ENCODE peak calls at places on chromosomes 13 and 19, in ten cellular contexts. X is NB4, H is WTC11, W is HCT116, L is SK-N-SH, S is endothelial cell of umbilical vein, G is GM12878, C is H1, B is K562, U is HepG2. N is an unnamed sample.

GRCh38 chr19:2235396-2236284 is 489 bp downstream of the PLEKHJ1 start:
- DNase-seq in H (no peak), G (no peak), L (peak; percentile 58), X (peak; percentile 28), W (no peak), S (no peak), U (peak; percentile 85), B (no peak), C (no peak), N (no peak)

GRCh38 chr13:51955841-51956603 is 55.2 kb downstream of the ATP7B start:
- DNase-seq in X (no peak), L (no peak), C (no peak), G (no peak), B (peak; percentile 29), H (no peak), S (no peak), W (no peak), U (no peak), N (no peak)

GRCh38 chr19:7606289-7606688 is 10.6 kb downstream of the CAMSAP3 start:
- DNase-seq in G (no peak), C (no peak), B (no peak), L (no peak), U (no peak), S (no peak), H (no peak), W (no peak), X (no peak), N (no peak)

GRCh38 chr13:39347926-39348901 is 254.8 kb downstream of the LHFPL6 start:
- DNase-seq in S (no peak), X (no peak), G (no peak), W (no peak), L (no peak), H (peak; percentile 40), B (no peak), C (peak; percentile 29), U (no peak), N (no peak)

GRCh38 chr19:48210005-48210404 is 39.5 kb downstream of the ZSWIM9 start:
- DNase-seq in U (no peak), C (no peak), X (no peak), S (peak; percentile 32), W (no peak), G (no peak), B (no peak), L (no peak), H (no peak), N (no peak)

GRCh38 chr13:57716295-57716694 is 84.8 kb downstream of the PCDH17 start:
- DNase-seq in L (no peak), G (no peak), C (no peak), B (no peak), W (no peak), U (peak; percentile 2), S (no peak), X (peak; percentile 2), H (peak; percentile 32), N (no peak)

GRCh38 chr19:41705393-41706174 is 2.8 kb upstream of the CEACAM5 start:
- DNase-seq in L (no peak), S (peak; percentile 17), U (no peak), B (peak; percentile 41), C (no peak), G (no peak), H (peak; percentile 77), W (no peak), X (peak; percentile 36), N (peak; percentile 53)

GRCh38 chr19:13859361-13859880 is 17.5 kb upstream of the NANOS3 start:
- DNase-seq in C (no peak), W (no peak), B (no peak), L (peak; percentile 38), U (no peak), G (no peak), S (peak; percentile 64), X (peak; percentile 46), H (no peak), N (peak; percentile 76)

DNA sequence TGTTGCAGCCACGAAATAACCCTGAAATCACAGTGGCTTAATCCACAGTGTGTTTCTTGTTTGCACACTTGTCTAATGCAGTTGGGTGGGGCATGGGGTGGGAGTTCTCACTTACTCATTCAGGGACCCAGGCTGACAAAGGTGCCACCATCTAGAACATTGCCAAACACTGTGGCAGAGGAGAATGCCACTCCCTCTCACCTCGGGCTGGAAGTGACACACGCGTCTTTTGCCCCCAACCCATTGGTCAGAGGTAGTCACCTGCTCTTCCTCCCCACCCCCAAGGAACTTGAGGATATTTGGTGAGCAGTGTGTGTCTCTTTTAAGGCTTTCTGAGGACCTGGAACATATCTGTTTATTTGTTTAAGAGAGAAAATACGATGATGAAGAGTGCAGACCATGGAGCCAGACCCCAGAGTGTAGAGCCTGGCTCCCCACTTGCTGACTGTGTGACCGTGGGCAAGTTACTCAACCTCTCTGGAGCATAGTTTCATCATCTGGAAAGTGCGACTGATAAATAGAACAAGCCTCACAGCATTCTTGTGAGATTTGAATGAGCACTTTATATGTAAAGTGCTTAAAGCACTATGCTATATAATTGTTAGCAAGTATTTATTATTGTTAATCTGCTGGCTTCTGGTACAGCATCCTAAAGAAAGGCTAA is 17.4 kb downstream of the GPR183 start:
- DNase-seq in U (no peak), W (no peak), G (no peak), X (no peak), L (no peak), B (no peak), S (no peak), H (no peak), C (no peak), N (no peak)
- TF ChIP-seq MAX in U (no peak), W (no peak), G (no peak), X (no peak), L (no peak), B (no peak), S (no peak), H (no peak), C (no peak), N (no peak)

DNA sequence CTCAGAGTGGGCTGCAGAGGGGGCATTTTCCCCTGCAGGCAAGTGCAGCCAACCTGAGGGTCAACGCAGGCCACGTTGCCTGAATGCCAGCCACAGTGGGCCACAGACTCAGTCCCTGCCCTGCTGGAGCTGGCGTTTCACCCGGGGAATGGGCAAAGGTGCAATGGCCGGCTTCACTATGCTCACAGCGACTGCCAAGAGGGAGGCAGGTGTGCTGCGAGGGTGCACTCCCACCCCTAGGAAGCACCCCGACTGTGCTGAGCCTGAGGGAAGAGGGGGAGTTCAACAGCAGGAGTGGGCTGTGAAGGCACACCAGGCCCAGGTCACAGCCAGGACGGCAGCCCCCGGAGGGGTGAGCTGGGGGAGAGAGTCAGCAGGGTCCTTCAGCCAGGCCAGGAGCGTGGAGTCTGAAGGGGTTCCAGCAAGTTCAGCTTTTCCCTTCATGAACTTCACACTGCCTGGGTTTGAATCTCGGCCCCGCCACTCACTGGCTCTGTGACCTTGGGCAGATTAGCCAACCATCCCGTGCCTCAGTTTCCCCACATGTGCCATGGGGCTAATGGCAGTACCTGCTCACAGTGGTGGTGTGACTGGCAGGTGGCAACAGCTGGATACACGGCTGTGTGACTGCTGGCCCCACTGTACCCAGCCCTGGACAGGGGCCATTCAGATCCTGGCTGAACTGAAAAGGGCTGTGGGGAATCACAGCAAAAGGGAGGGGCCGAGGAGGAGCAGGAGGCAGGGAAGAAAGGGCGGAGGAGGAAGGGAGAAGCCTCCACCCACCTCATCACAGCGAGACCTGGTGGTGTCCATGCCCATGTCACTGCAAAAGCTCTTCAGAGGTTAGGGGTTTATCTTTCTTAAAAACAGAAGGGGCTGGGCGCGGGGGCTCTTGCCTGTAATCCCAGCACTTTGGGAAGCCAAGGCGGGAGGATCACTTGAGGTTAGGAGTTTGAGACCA is 7.6 kb downstream of the TRAPPC6A start:
- DNase-seq in B (peak; percentile 60), S (no peak), G (no peak), C (no peak), H (no peak), L (no peak), X (no peak), W (no peak), U (no peak), N (no peak)
- TF ChIP-seq MAX in B (no peak), S (no peak), G (no peak), C (no peak), H (no peak), L (no peak), X (no peak), W (no peak), U (no peak), N (no peak)

GRCh38 chr19:742540-743075 is 8.3 kb upstream of the MISP start:
- DNase-seq in C (no peak), G (no peak), L (no peak), S (no peak), W (no peak), U (no peak), H (no peak), B (no peak), X (no peak), N (no peak)

GRCh38 chr19:739998-740715 is 10.8 kb upstream of the MISP start:
- DNase-seq in L (no peak), W (no peak), C (no peak), S (no peak), B (peak; percentile 41), G (no peak), H (no peak), U (peak; percentile 69), X (no peak), N (no peak)

GRCh38 chr19:743168-743687 is 7.7 kb upstream of the MISP start:
- DNase-seq in G (no peak), X (no peak), U (no peak), W (no peak), H (peak; percentile 46), L (no peak), S (no peak), C (no peak), B (no peak), N (no peak)

GRCh38 chr19:738509-739128 is 12.3 kb upstream of the MISP start:
- DNase-seq in L (no peak), G (no peak), W (no peak), S (no peak), H (no peak), U (peak; percentile 88), C (no peak), B (no peak), X (no peak), N (no peak)

DNA sequence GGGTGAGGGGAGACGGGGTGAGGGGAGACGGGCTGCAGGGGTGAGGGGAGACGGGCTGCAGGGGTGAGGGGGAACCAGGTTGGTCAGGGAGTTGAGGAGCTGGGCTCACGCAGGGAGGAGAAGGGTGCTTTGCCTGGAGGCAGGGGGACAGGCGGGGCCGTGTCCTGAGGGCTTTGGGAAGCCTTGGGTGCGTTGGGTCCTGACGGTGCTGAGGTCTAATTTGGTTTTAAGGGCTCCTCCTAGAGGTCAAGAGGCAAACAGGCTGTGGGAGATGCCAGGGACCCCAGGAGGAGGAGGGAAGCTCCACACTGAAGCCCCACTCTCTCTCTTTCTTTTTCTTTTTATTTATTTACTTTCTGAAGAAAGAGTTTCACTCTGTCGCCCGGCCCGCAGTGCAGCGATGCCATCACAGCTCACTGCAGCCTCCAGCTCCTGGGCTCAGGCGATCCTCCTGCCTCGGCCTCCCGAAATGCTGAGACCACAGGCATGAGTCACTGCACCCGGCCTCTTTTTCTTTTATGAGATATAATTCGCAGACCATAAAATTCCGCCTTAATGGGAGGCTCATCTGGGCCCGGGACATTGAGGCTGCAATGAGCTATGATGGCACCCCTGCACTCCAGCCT is 9.3 kb upstream of the MISP start:
- DNase-seq in G (no peak), H (peak; percentile 68), U (peak; percentile 61), W (no peak), B (peak; percentile 70), X (peak; percentile 74), L (peak; percentile 71), C (peak; percentile 31), S (no peak), N (peak; percentile 56)
- TF ChIP-seq MAX in G (no peak), H (no peak), U (no peak), W (no peak), B (no peak), X (no peak), L (no peak), C (no peak), S (no peak), N (no peak)

GRCh38 chr13:50682966-50683365 is 160.5 kb downstream of the DLEU7 start:
- DNase-seq in S (no peak), H (no peak), X (no peak), C (no peak), W (no peak), G (no peak), U (no peak), L (no peak), B (no peak), N (no peak)

GRCh38 chr13:50686547-50686946 is 156.9 kb downstream of the DLEU7 start:
- DNase-seq in C (no peak), H (no peak), W (no peak), B (no peak), G (no peak), L (no peak), X (no peak), S (no peak), U (no peak), N (no peak)

GRCh38 chr13:50687545-50687944 is 155.9 kb downstream of the DLEU7 start:
- DNase-seq in U (no peak), X (no peak), H (no peak), W (no peak), B (no peak), L (no peak), G (no peak), C (no peak), S (no peak), N (no peak)

GRCh38 chr13:50684366-50684765 is 159.1 kb downstream of the DLEU7 start:
- DNase-seq in X (no peak), C (no peak), G (no peak), U (no peak), L (no peak), W (no peak), H (no peak), S (peak; percentile 87), B (no peak), N (no peak)

GRCh38 chr13:50685491-50685890 is 158.0 kb downstream of the DLEU7 start:
- DNase-seq in B (no peak), H (no peak), S (peak; percentile 97), U (no peak), L (no peak), W (no peak), C (no peak), X (no peak), G (no peak), N (no peak)
- TF ChIP-seq MAX in B (no peak), H (no peak), S (no peak), U (no peak), L (no peak), W (no peak), C (no peak), X (no peak), G (no peak), N (no peak)

N was measured in A549.